ENCODE peak calls at places on chromosomes 11 and 22, in nine cellular contexts. T is fibroblast of the aortic adventitia, W is activated T-cell treated with anti-CD3 and anti-CD28 coated beads for 1 hour, P is NAMALWA, H is GOT3, C is psoas muscle, F is endothelial cell of umbilical vein, Q is thyroid gland, B is posterior cingulate gyrus. V is an unnamed sample.

GRCh38 chr11:17121981-17122380 is 44.5 kb upstream of the RPS13 start:
- DNase-seq in W (no peak), Q (no peak), T (no peak), F (no peak), P (no peak), B (no peak), C (no peak), H (no peak), V (no peak)

GRCh38 chr11:117045196-117045595 is 53.0 kb downstream of the SIK3 start:
- DNase-seq in C (no peak), B (no peak), H (no peak), W (no peak), P (no peak), F (no peak), T (peak), Q (no peak), V (no peak)

GRCh38 chr22:50010676-50011446 is 1.7 kb downstream of the IL17REL start:
- DNase-seq in B (no peak), T (no peak), F (no peak), Q (no peak), H (no peak), W (peak), C (no peak), P (no peak), V (peak)

GRCh38 chr22:24035296-24035695 is 24.2 kb downstream of the CABIN1 start:
- DNase-seq in W (no peak), T (no peak), H (no peak), P (no peak), C (no peak), Q (no peak), F (no peak), B (no peak), V (no peak)

GRCh38 chr22:20724676-20725454 is 49.0 kb upstream of the SERPIND1 start:
- DNase-seq in C (no peak), P (no peak), F (no peak), W (no peak), B (no peak), Q (no peak), H (no peak), T (no peak), V (no peak)

GRCh38 chr11:128653828-128654231 is 40.0 kb upstream of the FLI1 start:
- DNase-seq in P (no peak), C (peak), Q (peak), H (no peak), W (no peak), F (peak), T (peak), B (peak), V (no peak)

GRCh38 chr11:71249301-71249700 is 3.1 kb downstream of the SHANK2 start:
- DNase-seq in W (no peak), C (no peak), T (no peak), Q (peak), B (no peak), F (no peak), H (no peak), P (no peak), V (no peak)

GRCh38 chr11:57777969-57778317 is 16.3 kb downstream of the CTNND1 start:
- DNase-seq in F (peak), W (no peak), C (no peak), Q (peak), H (no peak), B (no peak), P (no peak), T (no peak), V (no peak)

GRCh38 chr22:29914165-29914564 is 31.2 kb downstream of the MTMR3 start:
- DNase-seq in C (no peak), P (no peak), F (peak), H (no peak), T (peak), B (no peak), W (no peak), Q (no peak), V (no peak)

GRCh38 chr11:118291453-118291852 is 13.1 kb upstream of the CD3E start:
- DNase-seq in W (no peak), C (no peak), P (no peak), T (peak), H (no peak), Q (no peak), B (no peak), F (no peak), V (no peak)

GRCh38 chr22:27223317-27224177 is 566.2 kb downstream of the MIAT start:
- DNase-seq in F (no peak), T (peak), P (no peak), B (no peak), W (no peak), H (no peak), Q (no peak), C (no peak), V (no peak)

GRCh38 chr11:133153031-133153430 is 379.3 kb downstream of the OPCML start:
- DNase-seq in T (no peak), P (no peak), H (no peak), B (peak), Q (no peak), C (no peak), W (no peak), F (no peak), V (no peak)

GRCh38 chr11:77474509-77475070 is 696 bp upstream of the PAK1 start:
- DNase-seq in H (no peak), C (no peak), B (no peak), F (no peak), Q (no peak), P (no peak), W (no peak), T (no peak), V (no peak)

GRCh38 chr11:10318527-10318802 is 13.6 kb downstream of the ADM start:
- DNase-seq in Q (no peak), T (no peak), W (no peak), F (no peak), C (peak), H (no peak), P (peak), B (no peak), V (peak)